ENCODE peak calls at places on chromosomes 2 and 18, in six cellular contexts. N, B, U, Q, H and K are unnamed samples. For H3K27me3, the result is how much of the 10 kb centered on the place peaks cover.

GRCh38 chr2:10435427-10436204 is 12.5 kb downstream of the ODC1 start:
- DNase-seq in N (no peak), B (no peak), U (no peak), Q (no peak), H (no peak), K (no peak)

GRCh38 chr2:65265090-65266045 is 37.7 kb downstream of the ACTR2 start:
- DNase-seq in N (no peak), B (peak), U (no peak), Q (peak), H (peak), K (no peak)

GRCh38 chr2:200747668-200748618 is 63.8 kb upstream of the BZW1 start:
- DNase-seq in N (no peak), B (no peak), U (no peak), Q (peak), H (peak), K (no peak)

GRCh38 chr18:32771169-32771751 is 1.6 kb downstream of the KLHL14 start:
- DNase-seq in N (peak), B (no peak), U (no peak), Q (no peak), H (peak), K (no peak)

GRCh38 chr2:117691980-117692379 is 122.5 kb upstream of the DDX18 start:
- DNase-seq in N (no peak), B (no peak), U (no peak), Q (no peak), H (no peak), K (no peak)

GRCh38 chr2:50694798-50695197 is 337.1 kb downstream of the NRXN1 start:
- DNase-seq in N (no peak), B (no peak), U (no peak), Q (no peak), H (no peak), K (no peak)

GRCh38 chr2:98936917-98937351 is 909 bp upstream of the CRACDL start:
- DNase-seq in N (peak), B (no peak), U (no peak), Q (no peak), H (no peak), K (no peak)

GRCh38 chr18:61823595-61823994 is 69.2 kb downstream of the RNF152 start:
- DNase-seq in N (no peak), B (no peak), U (no peak), Q (no peak), H (no peak), K (no peak)

GRCh38 chr2:79097843-79098242 is 10.1 kb upstream of the REG1B start:
- DNase-seq in N (no peak), B (no peak), U (no peak), Q (no peak), H (no peak), K (no peak)
- H3K27me3 ChIP-seq in N (under half), B (under half), U (under half), Q (under half), H (under half), K (under half)

DNA sequence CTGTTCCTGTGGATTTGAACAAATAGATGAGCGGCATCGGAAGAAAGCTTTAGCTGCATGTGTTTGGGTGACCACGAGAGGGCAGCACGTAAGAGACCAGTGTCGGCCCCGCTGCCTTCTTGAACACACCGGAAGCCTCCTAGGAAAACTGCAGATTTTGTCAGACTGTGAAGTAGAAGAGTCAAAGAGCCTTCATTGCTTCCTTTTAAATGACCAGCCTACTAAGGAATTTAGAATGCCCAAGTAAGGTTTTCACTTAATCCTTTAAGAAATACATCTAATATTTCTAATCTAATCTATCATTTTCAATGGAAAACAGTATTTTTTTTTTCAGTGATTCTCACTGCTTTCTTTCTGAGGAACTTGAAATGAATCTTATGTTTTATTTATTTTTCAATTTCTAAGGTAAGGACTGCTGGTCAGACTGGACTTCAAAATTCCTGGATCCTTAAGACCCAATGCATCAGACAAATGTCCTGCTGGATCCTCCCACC is 55.4 kb upstream of the SEC11C start:
- DNase-seq in N (peak), B (peak), U (peak), Q (no peak), H (peak), K (peak)
- H3K27me3 ChIP-seq in N (under half), B (under half), U (under half), Q (under half), H (under half), K (under half)

DNA sequence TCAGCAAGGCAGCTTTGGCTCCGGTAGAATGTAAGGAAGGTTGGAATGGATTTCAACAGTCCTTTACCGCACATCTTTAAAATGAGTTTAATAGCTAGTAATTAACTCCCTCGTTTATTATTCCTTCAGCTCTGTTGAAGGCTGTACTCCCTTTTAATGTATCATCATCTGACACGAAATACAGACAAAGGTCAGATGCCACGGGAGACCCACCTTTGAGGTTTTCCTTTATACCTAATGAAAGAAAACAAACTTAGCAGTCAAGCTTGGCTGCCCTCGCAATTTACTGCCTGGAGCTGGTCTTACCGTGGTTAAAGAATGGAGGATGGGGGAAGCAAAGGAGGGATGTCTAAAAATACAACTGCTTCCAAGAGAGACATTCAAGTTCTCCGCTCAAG is 1.1 kb downstream of the TMEM200C start:
- DNase-seq in N (no peak), B (no peak), U (no peak), Q (no peak), H (no peak), K (no peak)
- H3K27me3 ChIP-seq in N (under half), B (under half), U (half or more), Q (under half), H (under half), K (half or more)

GRCh38 chr2:26582890-26583289 is 58.3 kb downstream of the CIB4 start:
- DNase-seq in N (no peak), B (no peak), U (no peak), Q (no peak), H (no peak), K (no peak)
- H3K27me3 ChIP-seq in N (under half), B (under half), U (under half), Q (under half), H (half or more), K (half or more)

GRCh38 chr2:20667151-20667530 is 197 bp downstream of the GDF7 start:
- DNase-seq in N (no peak), B (no peak), U (no peak), Q (no peak), H (no peak), K (no peak)

GRCh38 chr2:20665261-20666113 is 1.5 kb upstream of the GDF7 start:
- DNase-seq in N (peak), B (no peak), U (no peak), Q (no peak), H (no peak), K (no peak)

GRCh38 chr2:20664431-20665260 is 2.3 kb upstream of the GDF7 start:
- DNase-seq in N (no peak), B (no peak), U (no peak), Q (no peak), H (no peak), K (no peak)

GRCh38 chr2:20666364-20667150 is at the start of gene GDF7:
- DNase-seq in N (peak), B (no peak), U (no peak), Q (no peak), H (peak), K (no peak)

DNA sequence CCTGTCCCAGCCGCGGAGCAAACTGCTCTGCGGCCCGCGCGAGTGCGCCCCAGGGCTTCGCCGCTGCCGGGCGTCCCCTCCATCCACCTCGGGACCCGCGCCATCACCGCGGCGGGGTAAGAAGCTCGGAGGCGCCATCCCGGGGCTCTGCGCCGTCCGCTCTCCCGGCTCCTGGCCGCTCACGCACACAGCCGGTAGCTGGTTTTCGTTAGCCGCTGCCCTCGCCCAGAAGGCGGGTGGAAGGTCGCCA is 905 bp upstream of the GDF7 start:
- DNase-seq in N (no peak), B (no peak), U (no peak), Q (no peak), H (no peak), K (no peak)
- H3K27me3 ChIP-seq in N (half or more), B (half or more), U (half or more), Q (under half), H (half or more), K (half or more)